ENCODE peak calls at places on chromosome 22, in ten cellular contexts. R, O, Q, J, Y, U, K, H, F and M are unnamed samples.

GRCh38 chr22:21446128-21446826 is 20.9 kb upstream of the TMEM191C start:
- DNase-seq in R (no peak), O (peak), Q (no peak), J (peak), Y (no peak), U (peak), K (no peak), H (no peak), F (peak), M (no peak)

GRCh38 chr22:26550498-26551033 is 38.3 kb upstream of the TFIP11 start:
- DNase-seq in R (no peak), O (no peak), Q (peak), J (no peak), Y (no peak), U (peak), K (no peak), H (no peak), F (no peak), M (no peak)

GRCh38 chr22:33757041-33757440 is 163.2 kb downstream of the LARGE1 start:
- DNase-seq in R (no peak), O (no peak), Q (no peak), J (no peak), Y (no peak), U (no peak), K (no peak), H (no peak), F (no peak), M (no peak)

GRCh38 chr22:43928418-43929307 is 5.1 kb downstream of the PNPLA3 start:
- DNase-seq in R (peak), O (no peak), Q (no peak), J (no peak), Y (no peak), U (no peak), K (no peak), H (no peak), F (no peak), M (no peak)

GRCh38 chr22:31102441-31103081 is 4.8 kb downstream of the SELENOM start:
- DNase-seq in R (peak), O (peak), Q (peak), J (peak), Y (peak), U (peak), K (peak), H (peak), F (peak), M (peak)

GRCh38 chr22:41242396-41243117 is 1.8 kb upstream of the CHADL start:
- DNase-seq in R (no peak), O (no peak), Q (no peak), J (no peak), Y (no peak), U (no peak), K (no peak), H (no peak), F (no peak), M (no peak)

GRCh38 chr22:20783844-20784723 is 10.2 kb downstream of the SERPIND1 start:
- DNase-seq in R (peak), O (peak), Q (peak), J (no peak), Y (peak), U (no peak), K (no peak), H (no peak), F (no peak), M (peak)

GRCh38 chr22:29742319-29742718 is 22.5 kb downstream of the CABP7 start:
- DNase-seq in R (no peak), O (no peak), Q (no peak), J (no peak), Y (no peak), U (no peak), K (no peak), H (no peak), F (no peak), M (no peak)

GRCh38 chr22:30243671-30244465 is 2.7 kb downstream of the LIF start:
- DNase-seq in R (no peak), O (no peak), Q (no peak), J (no peak), Y (no peak), U (no peak), K (no peak), H (no peak), F (no peak), M (no peak)

GRCh38 chr22:19874307-19875060 is 19.8 kb upstream of the GNB1L start:
- DNase-seq in R (no peak), O (peak), Q (no peak), J (peak), Y (no peak), U (peak), K (no peak), H (no peak), F (peak), M (no peak)

GRCh38 chr22:35634981-35635540 is 13.2 kb upstream of the APOL6 start:
- DNase-seq in R (no peak), O (no peak), Q (no peak), J (peak), Y (no peak), U (no peak), K (no peak), H (no peak), F (no peak), M (no peak)

GRCh38 chr22:25765016-25765367 is 23.0 kb downstream of the MYO18B start:
- DNase-seq in R (no peak), O (no peak), Q (no peak), J (no peak), Y (no peak), U (no peak), K (no peak), H (no peak), F (no peak), M (no peak)

GRCh38 chr22:24066872-24067271 is 55.8 kb downstream of the CABIN1 start:
- DNase-seq in R (no peak), O (no peak), Q (no peak), J (peak), Y (peak), U (no peak), K (no peak), H (no peak), F (peak), M (no peak)

GRCh38 chr22:28239941-28240340 is 320.9 kb upstream of the PITPNB start:
- DNase-seq in R (no peak), O (no peak), Q (no peak), J (no peak), Y (no peak), U (no peak), K (no peak), H (no peak), F (no peak), M (no peak)

GRCh38 chr22:24587948-24588347 is 4.9 kb downstream of the LRRC75B start:
- DNase-seq in R (no peak), O (no peak), Q (no peak), J (no peak), Y (no peak), U (no peak), K (no peak), H (no peak), F (no peak), M (no peak)

GRCh38 chr22:31588970-31589675 is 72.9 kb downstream of the PISD start:
- DNase-seq in R (no peak), O (no peak), Q (peak), J (no peak), Y (peak), U (no peak), K (no peak), H (no peak), F (peak), M (no peak)

GRCh38 chr22:27534720-27535125 is 266.8 kb downstream of the MN1 start:
- DNase-seq in R (no peak), O (no peak), Q (peak), J (no peak), Y (no peak), U (no peak), K (no peak), H (no peak), F (no peak), M (no peak)

GRCh38 chr22:39204216-39204615 is 40.6 kb downstream of the PDGFB start:
- DNase-seq in R (no peak), O (peak), Q (no peak), J (peak), Y (no peak), U (no peak), K (no peak), H (no peak), F (no peak), M (no peak)

GRCh38 chr22:20035375-20036084 is 14.6 kb downstream of the TANGO2 start:
- DNase-seq in R (no peak), O (no peak), Q (no peak), J (no peak), Y (no peak), U (no peak), K (no peak), H (no peak), F (no peak), M (no peak)

GRCh38 chr22:28833276-28833923 is 33.0 kb upstream of the XBP1 start:
- DNase-seq in R (no peak), O (no peak), Q (no peak), J (no peak), Y (no peak), U (no peak), K (no peak), H (no peak), F (no peak), M (no peak)

GRCh38 chr22:50260801-50261614 is 475 bp downstream of the MAPK12 start:
- DNase-seq in R (peak), O (no peak), Q (no peak), J (no peak), Y (no peak), U (peak), K (no peak), H (no peak), F (no peak), M (no peak)
- TF ChIP-seq POLR2A in R (no peak), O (no peak), Q (no peak), J (no peak), Y (no peak), U (no peak), K (no peak), H (no peak), F (no peak), M (no peak)

GRCh38 chr22:46748948-46749681 is 11.1 kb upstream of the CERK start:
- DNase-seq in R (peak), O (no peak), Q (no peak), J (peak), Y (no peak), U (no peak), K (no peak), H (no peak), F (no peak), M (no peak)

GRCh38 chr22:46750530-46750800 is 12.0 kb upstream of the TBC1D22A start:
- DNase-seq in R (no peak), O (no peak), Q (no peak), J (no peak), Y (no peak), U (no peak), K (no peak), H (no peak), F (no peak), M (no peak)

GRCh38 chr22:46750861-46751260 is 11.6 kb upstream of the TBC1D22A start:
- DNase-seq in R (no peak), O (no peak), Q (no peak), J (no peak), Y (peak), U (no peak), K (no peak), H (no peak), F (no peak), M (no peak)

GRCh38 chr22:46748206-46748947 is 10.3 kb upstream of the CERK start:
- DNase-seq in R (no peak), O (no peak), Q (no peak), J (no peak), Y (no peak), U (no peak), K (no peak), H (no peak), F (no peak), M (no peak)

GRCh38 chr22:46749682-46750529 is 11.9 kb upstream of the CERK start:
- DNase-seq in R (no peak), O (no peak), Q (no peak), J (peak), Y (no peak), U (no peak), K (no peak), H (no peak), F (no peak), M (no peak)
- H3K4me3 ChIP-seq in R (no peak), O (no peak), Q (peak), J (no peak), Y (no peak), U (no peak), K (no peak), H (no peak), F (no peak), M (no peak)

DNA sequence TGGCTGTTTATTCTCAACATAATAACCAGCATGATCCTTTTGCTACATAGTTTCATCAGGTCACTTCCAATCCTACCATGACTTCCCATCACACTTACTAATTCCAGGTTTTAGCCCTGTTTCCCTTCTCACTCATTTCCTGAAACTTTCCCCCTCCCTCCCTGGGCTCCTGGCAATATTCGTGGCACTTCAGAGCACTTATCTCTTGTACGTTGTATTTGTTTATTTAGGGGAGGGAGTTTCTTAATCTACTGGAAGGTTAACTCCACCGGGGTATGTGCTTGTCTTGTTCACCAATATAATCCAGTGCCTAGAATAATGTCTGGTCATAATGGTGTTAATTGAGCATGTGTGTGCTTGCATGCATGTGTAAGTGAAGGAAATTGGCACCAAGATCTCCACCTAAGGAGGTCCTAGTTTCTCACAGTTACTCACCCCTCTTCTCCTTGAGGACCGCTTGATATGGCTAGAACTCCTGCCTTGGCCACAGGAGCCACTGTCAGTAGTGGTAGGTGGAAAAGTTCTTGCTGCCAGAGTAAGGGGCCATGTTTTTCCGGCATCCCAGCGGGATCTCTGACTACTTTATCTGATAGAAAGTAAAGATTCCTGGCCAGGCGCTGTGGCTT is 11.7 kb downstream of the EIF3L start:
- DNase-seq in R (no peak), O (no peak), Q (no peak), J (no peak), Y (no peak), U (no peak), K (no peak), H (no peak), F (no peak), M (no peak)
- TF ChIP-seq POLR2A in R (no peak), O (no peak), Q (no peak), J (no peak), Y (no peak), U (no peak), K (no peak), H (no peak), F (no peak), M (no peak)

GRCh38 chr22:18048441-18048898 is 24.1 kb upstream of the MICAL3 start:
- DNase-seq in R (no peak), O (no peak), Q (no peak), J (peak), Y (no peak), U (no peak), K (no peak), H (peak), F (no peak), M (no peak)
- H3K4me3 ChIP-seq in R (no peak), O (no peak), Q (no peak), J (no peak), Y (no peak), U (peak), K (no peak), H (no peak), F (peak), M (no peak)

GRCh38 chr22:42270178-42270511 is 308 bp downstream of the TCF20 start:
- DNase-seq in R (peak), O (no peak), Q (no peak), J (no peak), Y (no peak), U (no peak), K (no peak), H (no peak), F (no peak), M (no peak)
- TF ChIP-seq POLR2A in R (no peak), O (no peak), Q (peak), J (no peak), Y (no peak), U (no peak), K (no peak), H (no peak), F (no peak), M (no peak)